ENCODE peak calls at places on chromosomes 6 and 20, in four cellular contexts. One of them, this sample, is unnamed.
A peak's percentile ranks its signal among the peaks of the same experiment; 100 is the strongest.

GRCh38 chr20:55947701-55948100 is 57.6 kb downstream of the CBLN4 start:
- DNase-seq in H1: no peak
- DNase-seq in GM12878: no peak
- DNase-seq in HCT116: no peak
- DNase-seq in this sample: no peak

GRCh38 chr6:140040391-140040790 is 665.9 kb upstream of the CITED2 start:
- DNase-seq in HCT116: no peak
- DNase-seq in GM12878: no peak
- DNase-seq in H1: no peak
- DNase-seq in this sample: no peak

GRCh38 chr6:11536795-11537194 is 754 bp upstream of the TMEM170B start:
- DNase-seq in GM12878: no peak
- DNase-seq in H1: no peak
- DNase-seq in HCT116: no peak
- DNase-seq in this sample: peak; percentile 21

GRCh38 chr6:127518710-127519468 is at the start of gene MTCL3:
- DNase-seq in GM12878: no peak
- DNase-seq in HCT116: no peak
- DNase-seq in H1: peak; percentile 43
- DNase-seq in this sample: no peak

GRCh38 chr6:30880563-30881252 is 3.6 kb upstream of the DDR1 start:
- DNase-seq in GM12878: no peak
- DNase-seq in HCT116: no peak
- DNase-seq in H1: no peak
- DNase-seq in this sample: no peak

GRCh38 chr20:61447950-61448349 is 195.9 kb downstream of the CDH4 start:
- DNase-seq in H1: no peak
- DNase-seq in HCT116: no peak
- DNase-seq in GM12878: no peak
- DNase-seq in this sample: no peak

GRCh38 chr20:40797425-40797824 is 108.4 kb upstream of the MAFB start:
- DNase-seq in HCT116: peak; percentile 23
- DNase-seq in GM12878: no peak
- DNase-seq in H1: no peak
- DNase-seq in this sample: no peak

GRCh38 chr20:54950285-54950684 is 474.9 kb downstream of the DOK5 start:
- DNase-seq in GM12878: no peak
- DNase-seq in H1: no peak
- DNase-seq in HCT116: no peak
- DNase-seq in this sample: no peak

GRCh38 chr20:8481636-8482035 is 349.6 kb downstream of the PLCB1 start:
- DNase-seq in H1: no peak
- DNase-seq in HCT116: no peak
- DNase-seq in GM12878: no peak
- DNase-seq in this sample: no peak

GRCh38 chr6:149233056-149233715 is 84.3 kb upstream of the TAB2 start:
- DNase-seq in H1: no peak
- DNase-seq in GM12878: no peak
- DNase-seq in HCT116: peak; percentile 95
- DNase-seq in this sample: peak; percentile 27

GRCh38 chr6:163338671-163339405 is 75.7 kb upstream of the QKI start:
- DNase-seq in HCT116: no peak
- DNase-seq in H1: no peak
- DNase-seq in GM12878: no peak
- DNase-seq in this sample: no peak
- TF ChIP-seq EGR1 in HCT116: no peak
- TF ChIP-seq EGR1 in H1: no peak
- TF ChIP-seq EGR1 in GM12878: no peak
- TF ChIP-seq EGR1 in this sample: no peak

GRCh38 chr6:35036828-35037095 is 104.4 kb downstream of the TCP11 start:
- DNase-seq in H1: no peak
- DNase-seq in GM12878: no peak
- DNase-seq in HCT116: no peak
- DNase-seq in this sample: no peak
- TF ChIP-seq EGR1 in H1: no peak
- TF ChIP-seq EGR1 in GM12878: no peak
- TF ChIP-seq EGR1 in HCT116: no peak
- TF ChIP-seq EGR1 in this sample: no peak

GRCh38 chr6:137353842-137354397 is 134.7 kb upstream of the IFNGR1 start:
- DNase-seq in HCT116: no peak
- DNase-seq in H1: no peak
- DNase-seq in GM12878: no peak
- DNase-seq in this sample: no peak
- TF ChIP-seq EGR1 in HCT116: no peak
- TF ChIP-seq EGR1 in H1: no peak
- TF ChIP-seq EGR1 in GM12878: no peak
- TF ChIP-seq EGR1 in this sample: no peak

GRCh38 chr6:111124406-111124805 is 37.1 kb downstream of the SLC16A10 start:
- DNase-seq in GM12878: no peak
- DNase-seq in H1: no peak
- DNase-seq in HCT116: no peak
- DNase-seq in this sample: no peak

DNA sequence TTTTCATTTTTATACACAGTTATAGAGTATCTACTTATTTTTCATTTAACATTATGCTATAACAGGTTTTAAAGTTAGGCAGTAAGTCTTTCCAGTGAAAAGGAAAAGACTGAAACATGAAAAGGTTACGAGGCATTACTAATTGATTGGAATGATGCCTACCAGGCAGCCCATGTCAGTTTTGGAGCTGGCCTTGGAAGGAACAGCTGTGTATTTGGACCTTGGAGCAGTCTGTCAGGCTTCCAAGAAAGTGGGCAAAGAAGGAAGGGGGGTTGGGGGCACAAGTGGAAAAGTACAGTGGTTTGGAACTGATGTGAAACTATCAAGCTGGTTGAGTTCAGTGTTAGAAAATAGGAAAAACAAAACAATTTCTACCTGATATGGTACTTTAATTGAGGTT is 41.7 kb downstream of the SLC16A10 start:
- DNase-seq in GM12878: no peak
- DNase-seq in HCT116: no peak
- DNase-seq in H1: no peak
- DNase-seq in this sample: no peak
- TF ChIP-seq EGR1 in GM12878: no peak
- TF ChIP-seq EGR1 in HCT116: no peak
- TF ChIP-seq EGR1 in H1: no peak
- TF ChIP-seq EGR1 in this sample: no peak

GRCh38 chr20:38602185-38602581 is 574 bp downstream of the ARHGAP40 start:
- DNase-seq in GM12878: no peak
- DNase-seq in HCT116: no peak
- DNase-seq in H1: no peak
- DNase-seq in this sample: no peak

GRCh38 chr20:38603286-38603685 is 1.7 kb downstream of the ARHGAP40 start:
- DNase-seq in GM12878: no peak
- DNase-seq in H1: no peak
- DNase-seq in HCT116: no peak
- DNase-seq in this sample: no peak

GRCh38 chr20:38601216-38602184 is at the start of gene ARHGAP40:
- DNase-seq in GM12878: no peak
- DNase-seq in H1: no peak
- DNase-seq in HCT116: peak; percentile 42
- DNase-seq in this sample: peak; percentile 62

GRCh38 chr20:38600057-38600456 is 1.6 kb upstream of the ARHGAP40 start:
- DNase-seq in H1: no peak
- DNase-seq in HCT116: no peak
- DNase-seq in GM12878: no peak
- DNase-seq in this sample: no peak

GRCh38 chr20:38599410-38599882 is 2.2 kb upstream of the ARHGAP40 start:
- DNase-seq in GM12878: no peak
- DNase-seq in H1: no peak
- DNase-seq in HCT116: no peak
- DNase-seq in this sample: peak; percentile 32
- TF ChIP-seq EGR1 in GM12878: no peak
- TF ChIP-seq EGR1 in H1: no peak
- TF ChIP-seq EGR1 in HCT116: no peak
- TF ChIP-seq EGR1 in this sample: no peak

GRCh38 chr20:58574469-58574868 is 59.3 kb upstream of the APCDD1L start:
- DNase-seq in HCT116: no peak
- DNase-seq in H1: no peak
- DNase-seq in GM12878: no peak
- DNase-seq in this sample: no peak
- TF ChIP-seq EGR1 in HCT116: no peak
- TF ChIP-seq EGR1 in H1: no peak
- TF ChIP-seq EGR1 in GM12878: no peak
- TF ChIP-seq EGR1 in this sample: no peak

DNA sequence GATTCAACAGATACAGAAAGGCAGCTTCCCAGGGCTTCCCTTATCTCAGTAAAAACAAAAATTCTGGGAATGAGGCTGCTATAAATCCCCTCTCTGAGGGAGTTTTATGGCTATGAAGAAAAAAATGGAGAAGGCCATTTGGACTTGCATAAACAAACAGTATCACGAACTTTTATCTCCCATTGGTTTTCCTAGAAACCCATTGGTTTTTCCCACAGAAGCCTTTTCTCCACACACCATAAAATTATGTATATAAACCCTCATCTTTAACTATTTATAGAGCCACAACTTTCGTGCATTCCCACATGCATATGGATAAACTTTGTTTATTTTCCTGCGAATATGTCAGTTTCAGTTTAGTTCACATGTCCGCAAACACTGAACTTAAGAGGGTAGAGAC is 36.2 kb upstream of the BTBD3 start:
- DNase-seq in GM12878: no peak
- DNase-seq in H1: no peak
- DNase-seq in HCT116: no peak
- DNase-seq in this sample: no peak
- TF ChIP-seq EGR1 in GM12878: no peak
- TF ChIP-seq EGR1 in H1: no peak
- TF ChIP-seq EGR1 in HCT116: no peak
- TF ChIP-seq EGR1 in this sample: no peak